ENCODE peak calls at places on chromosome 7, in five cellular contexts. U is lower lobe of right lung; Z is breast epithelium; E is CD8-positive, alpha-beta T cell; M is body of pancreas. O is an unnamed sample.

GRCh38 chr7:149720372-149721083 is 52.9 kb downstream of the ZNF467 start:
- DNase-seq in U (no peak), Z (peak; percentile 69), E (no peak), M (peak; percentile 88), O (no peak)

GRCh38 chr7:16421333-16422099 is at the start of gene CRPPA:
- DNase-seq in U (peak; percentile 55), Z (peak; percentile 64), E (peak; percentile 23), M (peak; percentile 45), O (peak; percentile 54)

GRCh38 chr7:27677912-27678612 is 15.4 kb upstream of the HIBADH start:
- DNase-seq in U (no peak), Z (no peak), E (no peak), M (peak; percentile 22), O (no peak)

GRCh38 chr7:19133891-19134290 is 11.3 kb downstream of the FERD3L start:
- DNase-seq in U (no peak), Z (no peak), E (no peak), M (no peak), O (no peak)

GRCh38 chr7:76260171-76260703 is 42.2 kb upstream of the HSPB1 start:
- DNase-seq in U (no peak), Z (no peak), E (no peak), M (no peak), O (peak; percentile 61)

GRCh38 chr7:79789584-79790345 is 336.3 kb upstream of the MAGI2 start:
- DNase-seq in U (no peak), Z (no peak), E (no peak), M (no peak), O (no peak)

GRCh38 chr7:141979611-141980010 is 6.0 kb upstream of the TAS2R38 start:
- DNase-seq in U (no peak), Z (no peak), E (no peak), M (no peak), O (no peak)

GRCh38 chr7:57432583-57432982 is 17.4 kb upstream of the ZNF716 start:
- DNase-seq in U (no peak), Z (no peak), E (no peak), M (no peak), O (no peak)

GRCh38 chr7:158266817-158267736 is 320.5 kb downstream of the PTPRN2 start:
- DNase-seq in U (no peak), Z (no peak), E (no peak), M (no peak), O (no peak)

GRCh38 chr7:158265743-158266080 is 321.9 kb downstream of the PTPRN2 start:
- DNase-seq in U (no peak), Z (no peak), E (no peak), M (no peak), O (no peak)

GRCh38 chr7:158268851-158269535 is 318.6 kb downstream of the PTPRN2 start:
- DNase-seq in U (no peak), Z (no peak), E (no peak), M (peak; percentile 5), O (no peak)

GRCh38 chr7:158266426-158266816 is 321.2 kb downstream of the PTPRN2 start:
- DNase-seq in U (no peak), Z (no peak), E (no peak), M (no peak), O (no peak)

GRCh38 chr7:158267737-158268435 is 319.7 kb downstream of the PTPRN2 start:
- DNase-seq in U (no peak), Z (no peak), E (no peak), M (peak; percentile 7), O (no peak)
- H3K36me3 ChIP-seq in U (no peaks in the 10 kb centered on the region), Z (no peaks in the 10 kb centered on the region), E (no peaks in the 10 kb centered on the region), M (no peaks in the 10 kb centered on the region), O (no peaks in the 10 kb centered on the region)

DNA sequence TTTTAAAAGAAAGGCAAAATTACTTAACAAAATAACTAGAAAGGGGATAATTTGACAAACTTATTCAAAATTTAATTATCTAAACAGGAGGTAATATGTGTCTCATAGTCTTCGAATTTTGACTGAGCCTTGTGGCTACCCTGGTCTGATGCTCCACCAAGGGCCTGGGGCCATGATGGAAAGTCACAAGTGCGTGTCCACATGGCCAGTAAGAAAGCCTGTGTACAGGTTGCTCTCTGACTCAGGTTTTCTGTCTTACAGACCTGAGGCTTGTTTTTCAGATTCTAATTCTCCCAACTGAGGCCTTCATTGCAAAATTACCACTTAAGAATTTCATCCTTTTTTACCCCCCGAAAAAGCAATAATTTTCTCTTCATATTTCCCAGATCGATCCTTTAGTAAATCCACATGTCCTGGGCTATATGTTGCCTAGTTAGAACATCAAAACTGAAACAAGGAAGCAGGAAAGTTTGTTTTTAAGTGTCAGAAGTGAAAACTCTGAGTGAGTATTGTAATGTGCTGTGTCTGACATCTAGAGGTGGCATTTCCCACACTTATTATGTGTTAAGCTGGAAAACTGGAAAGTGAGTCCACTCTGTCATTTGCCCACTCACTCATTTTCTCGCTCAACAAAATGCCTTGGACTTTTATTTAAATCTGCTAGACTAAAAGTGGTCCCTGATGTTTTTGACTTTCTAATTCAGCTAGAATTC is 10.0 kb downstream of the CYP3A43 start:
- DNase-seq in U (no peak), Z (no peak), E (no peak), M (no peak), O (no peak)
- H3K4me3 ChIP-seq in U (no peak overlapping the region), Z (no peak overlapping the region), E (no peak overlapping the region), M (no peak overlapping the region), O (no peak overlapping the region)

GRCh38 chr7:135213831-135214230 is 2.5 kb upstream of the WDR91 start:
- DNase-seq in U (no peak), Z (no peak), E (no peak), M (no peak), O (peak; percentile 63)

GRCh38 chr7:135208417-135208793 is 2.9 kb downstream of the WDR91 start:
- DNase-seq in U (no peak), Z (no peak), E (no peak), M (peak; percentile 56), O (no peak)

GRCh38 chr7:135209225-135209834 is 2.0 kb downstream of the WDR91 start:
- DNase-seq in U (no peak), Z (no peak), E (no peak), M (no peak), O (no peak)

GRCh38 chr7:135210818-135211178 is 528 bp downstream of the WDR91 start:
- DNase-seq in U (no peak), Z (no peak), E (no peak), M (no peak), O (no peak)

DNA sequence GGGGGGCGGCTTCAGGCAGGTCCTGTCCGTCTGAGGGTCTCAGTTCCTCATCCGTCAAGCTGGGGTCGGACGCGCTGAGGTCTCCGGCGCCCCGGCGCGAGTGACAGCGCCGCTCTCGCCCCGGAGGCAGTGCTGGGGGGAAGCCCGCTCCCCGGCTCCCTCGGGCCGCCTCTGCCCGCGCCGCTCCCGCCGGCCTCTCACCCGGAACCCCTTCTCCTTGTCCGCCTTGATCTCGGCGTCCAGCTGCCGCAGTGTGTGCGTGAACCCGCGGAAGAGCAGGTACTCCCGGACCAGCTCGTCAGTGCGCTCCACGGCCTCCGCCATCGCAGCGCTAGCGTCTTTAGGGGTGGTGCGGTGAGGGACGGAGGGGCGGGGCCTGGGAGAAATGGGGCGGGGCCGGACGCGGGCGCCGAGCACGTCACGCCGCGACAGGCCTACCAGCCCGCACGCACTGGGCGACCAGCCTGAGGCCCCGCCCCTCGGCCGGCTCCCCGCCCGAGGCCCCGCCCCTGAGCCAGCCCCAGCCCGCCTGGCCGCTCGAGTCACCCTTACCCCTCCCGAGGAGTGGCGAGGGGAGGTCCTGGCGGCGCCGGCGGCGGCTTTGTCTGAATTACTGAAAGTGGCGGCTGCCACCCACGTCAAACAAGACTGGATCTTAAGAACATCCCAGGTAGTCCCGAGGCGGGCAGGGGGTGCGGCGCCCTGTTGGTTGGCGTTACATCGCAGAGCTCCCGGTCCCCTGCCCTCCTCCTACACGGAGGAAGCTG is at the start of gene WDR91:
- DNase-seq in U (peak; percentile 96), Z (peak; percentile 96), E (peak; percentile 96), M (peak; percentile 97), O (peak; percentile 96)
- TF ChIP-seq CTCF in U (no peak), Z (no peak), E (no peak), M (no peak), O (no peak)

DNA sequence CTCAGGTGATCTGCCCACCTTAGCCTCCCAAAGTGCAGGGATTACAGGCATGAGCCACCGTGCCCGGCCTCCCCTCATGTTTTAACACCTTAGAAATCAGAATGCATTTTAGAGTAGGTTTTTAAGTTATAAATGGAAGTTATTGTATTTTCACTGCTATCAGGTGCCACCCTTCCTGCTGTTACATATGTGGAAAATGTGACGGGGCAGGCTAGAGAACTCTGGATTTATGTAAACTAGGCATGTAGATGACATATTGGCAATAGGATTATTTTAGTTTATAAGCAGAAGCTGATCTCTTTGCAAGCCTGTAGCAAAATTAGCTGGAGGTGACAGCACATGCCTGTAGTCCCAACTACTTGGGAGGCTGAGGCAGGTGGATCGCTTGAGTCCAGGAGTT is 2.1 kb downstream of the CASP2 start:
- DNase-seq in U (no peak), Z (no peak), E (no peak), M (no peak), O (no peak)
- H3K36me3 ChIP-seq in U (peaks cover 42% of the 10 kb centered on the region), Z (peaks cover 2% of the 10 kb centered on the region), E (peaks cover 25% of the 10 kb centered on the region), M (no peaks in the 10 kb centered on the region), O (peaks cover 59% of the 10 kb centered on the region)

GRCh38 chr7:44638611-44639557 is 32.5 kb downstream of the OGDH start:
- DNase-seq in U (peak; percentile 81), Z (peak; percentile 62), E (peak; percentile 79), M (peak; percentile 72), O (peak; percentile 30)
- H3K4me3 ChIP-seq in U (no peak overlapping the region), Z (no peak overlapping the region), E (peak overlapping the region; percentile 9), M (no peak overlapping the region), O (no peak overlapping the region)

DNA sequence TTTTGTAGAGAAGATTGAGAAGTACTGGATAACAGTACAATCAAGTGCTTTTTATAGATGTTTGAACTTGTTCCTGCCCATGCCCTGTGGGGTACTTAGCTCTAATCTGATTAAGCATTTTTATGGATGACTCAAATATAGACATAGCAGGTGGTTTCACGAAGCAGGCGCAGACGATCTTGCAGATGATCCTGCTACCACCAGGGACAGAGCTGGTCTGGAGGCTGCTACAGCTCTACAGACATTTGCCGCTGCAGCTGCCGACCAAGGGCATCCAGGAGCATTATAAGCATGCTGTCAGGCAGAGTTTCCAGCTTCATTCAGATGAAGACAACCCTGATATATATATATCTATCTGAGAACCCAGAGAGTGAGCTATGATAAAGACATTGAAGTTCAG is 650.4 kb downstream of the NXPH1 start:
- DNase-seq in U (no peak), Z (no peak), E (no peak), M (no peak), O (peak; percentile 77)
- TF ChIP-seq CTCF in U (no peak), Z (no peak), E (no peak), M (no peak), O (peak; percentile 48)

GRCh38 chr7:74544706-74545469 is 91.2 kb downstream of the GTF2IRD1 start:
- DNase-seq in U (peak; percentile 56), Z (no peak), E (no peak), M (peak; percentile 62), O (peak; percentile 50)

DNA sequence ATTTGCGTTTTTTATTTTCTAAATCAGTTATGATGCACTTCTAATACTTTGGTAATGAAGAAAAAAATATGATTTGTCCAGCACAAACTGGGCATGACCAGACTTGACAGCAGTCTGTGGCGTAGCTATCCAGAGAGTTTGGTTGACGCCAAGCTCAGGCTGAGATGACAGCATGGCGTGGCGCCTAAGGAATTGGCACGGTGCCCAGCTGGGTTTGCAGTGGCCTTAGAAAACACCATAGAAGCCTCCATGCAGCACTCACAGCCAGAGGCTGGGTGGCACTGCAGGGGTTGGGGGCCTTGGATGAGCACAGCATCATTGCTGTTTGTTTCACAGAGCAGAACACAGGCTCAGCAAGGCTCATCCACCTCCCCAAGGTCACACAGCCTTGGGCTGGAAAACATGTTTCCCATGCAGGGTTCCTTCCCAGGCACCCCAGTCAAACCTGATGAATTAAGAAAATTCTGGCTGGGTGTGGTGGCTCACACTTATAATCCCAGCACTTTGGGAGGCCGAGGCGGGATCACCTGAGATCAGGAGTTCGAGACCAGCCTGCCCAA is 88.9 kb downstream of the GTF2IRD1 start:
- DNase-seq in U (no peak), Z (peak; percentile 46), E (no peak), M (peak; percentile 34), O (no peak)
- H3K36me3 ChIP-seq in U (peaks cover 11% of the 10 kb centered on the region), Z (no peaks in the 10 kb centered on the region), E (no peaks in the 10 kb centered on the region), M (no peaks in the 10 kb centered on the region), O (peaks cover 72% of the 10 kb centered on the region)

GRCh38 chr7:150994141-150994837 is 3.5 kb downstream of the NOS3 start:
- DNase-seq in U (no peak), Z (no peak), E (no peak), M (no peak), O (no peak)
- H3K4me3 ChIP-seq in U (peak overlapping the region; percentile 52), Z (peak overlapping the region; percentile 30), E (no peak overlapping the region), M (no peak overlapping the region), O (no peak overlapping the region)